ENCODE peak calls at places on chromosomes 16 and 17, in eight cellular contexts. C is PC-3; L is aorta; E is left ventricle myocardium inferior; W is CD8-positive, alpha-beta memory T cell; Y is cardiac muscle cell; K is thoracic aorta; H is transverse colon. D is an unnamed sample.

GRCh38 chr17:57582881-57583756 is 162.0 kb downstream of the CCDC182 start:
- DNase-seq in C (no peak), L (no peak), K (no peak), E (no peak), Y (no peak), W (no peak), H (no peak), D (no peak)

GRCh38 chr17:29151567-29151966 is 28.6 kb downstream of the MYO18A start:
- DNase-seq in Y (peak; percentile 84), K (no peak), H (no peak), C (peak; percentile 84), E (no peak), W (no peak), L (no peak), D (no peak)

GRCh38 chr17:14513835-14514234 is 213.0 kb downstream of the HS3ST3B1 start:
- DNase-seq in C (no peak), W (no peak), E (no peak), Y (no peak), L (no peak), H (no peak), K (no peak), D (peak; percentile 19)

GRCh38 chr17:42554250-42555121 is 1.8 kb downstream of the HSD17B1 start:
- DNase-seq in C (peak; percentile 63), K (no peak), W (peak; percentile 72), H (peak; percentile 92), L (peak; percentile 93), Y (peak; percentile 85), E (peak; percentile 92), D (peak; percentile 98)

GRCh38 chr16:81511371-81511770 is 66.8 kb downstream of the CMIP start:
- DNase-seq in E (no peak), L (peak; percentile 20), W (no peak), H (no peak), K (no peak), Y (peak; percentile 58), C (peak; percentile 94), D (no peak)

GRCh38 chr17:17391575-17392370 is 85.0 kb upstream of the MED9 start:
- DNase-seq in H (peak; percentile 42), L (no peak), K (no peak), C (peak; percentile 32), W (peak; percentile 72), Y (no peak), E (no peak), D (no peak)

GRCh38 chr16:2194166-2194834 is 2.1 kb downstream of the CASKIN1 start:
- DNase-seq in H (no peak), E (no peak), C (peak; percentile 56), L (no peak), Y (peak; percentile 27), W (no peak), K (no peak), D (no peak)

GRCh38 chr17:40095356-40095943 is 4.9 kb downstream of the NR1D1 start:
- DNase-seq in W (no peak), H (no peak), L (no peak), C (no peak), E (no peak), K (no peak), Y (no peak), D (peak; percentile 37)

GRCh38 chr17:7408341-7408740 is 696 bp downstream of the NLGN2 start:
- DNase-seq in H (no peak), K (no peak), L (no peak), W (peak; percentile 18), Y (no peak), C (no peak), E (no peak), D (no peak)

GRCh38 chr17:6862822-6863221 is 31.3 kb upstream of the TEKT1 start:
- DNase-seq in Y (no peak), W (no peak), H (no peak), E (no peak), C (no peak), L (no peak), K (no peak), D (no peak)

GRCh38 chr17:65677932-65678331 is 116.5 kb upstream of the AXIN2 start:
- DNase-seq in L (no peak), H (no peak), Y (no peak), K (no peak), E (no peak), C (peak; percentile 74), W (no peak), D (no peak)

GRCh38 chr16:919658-920631 is 50.8 kb downstream of the LMF1 start:
- DNase-seq in L (peak; percentile 63), E (peak; percentile 37), H (no peak), C (no peak), W (no peak), Y (peak; percentile 52), K (no peak), D (no peak)

GRCh38 chr17:76469991-76470739 is 2.8 kb downstream of the AANAT start:
- DNase-seq in W (no peak), Y (no peak), L (no peak), C (no peak), K (no peak), H (no peak), E (no peak), D (peak; percentile 32)

GRCh38 chr17:76472258-76472645 is 4.8 kb downstream of the AANAT start:
- DNase-seq in C (no peak), Y (no peak), W (no peak), L (no peak), K (no peak), E (no peak), H (no peak), D (no peak)

GRCh38 chr17:76473541-76473985 is 6.2 kb downstream of the AANAT start:
- DNase-seq in C (no peak), E (no peak), K (no peak), L (no peak), H (no peak), Y (no peak), W (no peak), D (peak; percentile 93)

GRCh38 chr17:76472726-76473125 is 5.3 kb downstream of the AANAT start:
- DNase-seq in H (no peak), K (no peak), C (no peak), Y (no peak), E (no peak), W (no peak), L (no peak), D (no peak)

DNA sequence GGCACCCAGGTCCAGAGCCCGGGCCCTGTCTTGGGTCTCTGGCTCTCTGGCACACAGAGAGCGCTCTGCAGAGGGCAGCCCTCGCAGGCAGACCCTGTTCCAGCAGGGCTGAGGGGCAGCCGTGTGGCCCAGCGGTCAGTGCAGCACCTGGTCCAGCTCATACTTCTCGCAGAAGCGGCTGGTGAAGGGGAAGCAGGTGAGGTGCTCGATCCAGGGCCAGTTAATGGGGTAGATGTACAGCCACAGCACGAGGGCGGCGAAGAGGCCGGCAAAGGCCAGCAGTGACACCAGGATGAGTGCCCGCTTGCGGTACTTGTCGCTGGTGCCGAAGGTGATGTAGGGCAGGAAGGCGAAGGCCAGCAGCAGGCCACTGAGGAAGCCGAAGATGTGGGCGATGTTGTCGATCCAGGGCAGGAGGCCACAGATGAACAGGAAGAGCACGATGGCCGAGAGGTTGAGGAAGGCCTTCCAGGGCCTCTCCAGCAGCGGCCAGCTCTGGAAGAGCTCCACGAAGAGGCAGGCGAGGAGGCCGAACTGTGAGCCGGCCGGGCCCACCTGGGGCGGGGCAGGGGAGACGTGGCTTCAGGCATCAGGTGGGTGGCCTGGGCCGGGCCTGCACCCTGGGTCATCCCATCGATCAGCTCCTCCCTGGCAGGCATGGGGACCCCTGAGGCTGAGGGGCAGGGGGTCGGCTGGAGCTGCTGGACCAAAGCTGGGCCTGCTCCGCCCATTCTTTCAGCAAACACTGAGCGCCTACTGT is 4.3 kb downstream of the AANAT start:
- DNase-seq in H (no peak), Y (no peak), E (no peak), L (no peak), W (no peak), C (no peak), K (no peak), D (no peak)
- H3K4me3 ChIP-seq in H (no peak overlapping the region), Y (no peak overlapping the region), E (no peak overlapping the region), L (no peak overlapping the region), W (no peak overlapping the region), C (no peak overlapping the region), K (no peak overlapping the region), D (no peak overlapping the region)

GRCh38 chr17:51289776-51290175 is 29.4 kb downstream of the UTP18 start:
- DNase-seq in C (no peak), K (no peak), E (no peak), L (no peak), Y (no peak), W (no peak), H (no peak), D (no peak)

DNA sequence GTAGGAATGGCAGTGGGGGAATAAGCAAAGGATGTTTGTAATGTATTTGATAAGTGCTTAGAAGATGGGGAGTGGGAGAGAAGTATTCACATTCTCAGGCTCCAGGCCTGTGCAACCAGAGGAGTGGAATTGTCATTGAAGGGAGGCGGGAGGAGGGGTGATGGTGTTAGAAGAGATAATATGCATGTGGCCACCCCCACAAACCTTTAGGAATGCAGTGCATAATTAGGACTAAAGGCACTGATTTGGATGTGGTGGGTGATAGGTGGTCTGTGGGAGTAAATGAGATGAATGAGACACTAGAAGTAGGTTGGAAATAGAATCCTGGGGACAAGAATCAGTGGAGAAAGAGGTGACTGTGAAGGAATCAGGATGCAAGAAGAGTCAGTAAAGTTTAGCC is 27.1 kb downstream of the UTP18 start:
- DNase-seq in E (no peak), H (no peak), L (no peak), K (no peak), Y (no peak), W (no peak), C (no peak), D (no peak)
- H3K36me3 ChIP-seq in E (peaks cover 93% of the 10 kb centered on the region), H (no peaks in the 10 kb centered on the region), L (peaks cover 5% of the 10 kb centered on the region), K (peaks cover 31% of the 10 kb centered on the region), Y (peaks cover 63% of the 10 kb centered on the region), W (peaks cover 36% of the 10 kb centered on the region), C (peaks cover 73% of the 10 kb centered on the region), D (peaks cover 19% of the 10 kb centered on the region)

GRCh38 chr16:57186630-57187507 is 740 bp downstream of the RSPRY1 start:
- DNase-seq in C (peak; percentile 16), H (peak; percentile 39), L (no peak), K (no peak), Y (peak; percentile 27), W (peak; percentile 5), E (no peak), D (peak; percentile 45)

GRCh38 chr16:57185446-57185944 is 344 bp downstream of the PSME3IP1 start:
- DNase-seq in Y (peak; percentile 68), L (peak; percentile 68), H (peak; percentile 50), K (peak; percentile 33), W (peak; percentile 43), E (peak; percentile 40), C (peak; percentile 64), D (peak; percentile 74)

GRCh38 chr16:57185945-57186629 is at the start of the genes PSME3IP1 and RSPRY1:
- DNase-seq in L (peak; percentile 99), E (peak; percentile 96), K (peak; percentile 95), C (peak; percentile 99), H (peak; percentile 98), W (peak; percentile 98), Y (peak; percentile 100), D (peak; percentile 99)

GRCh38 chr16:57188711-57189002 is 2.5 kb downstream of the RSPRY1 start:
- DNase-seq in H (no peak), K (no peak), L (no peak), C (no peak), E (no peak), Y (no peak), W (no peak), D (no peak)

GRCh38 chr16:57187508-57187854 is 1.4 kb downstream of the RSPRY1 start:
- DNase-seq in H (no peak), K (no peak), E (no peak), L (no peak), Y (peak; percentile 22), W (no peak), C (no peak), D (peak; percentile 17)
- H3K27me3 ChIP-seq in H (no peaks in the 10 kb centered on the region), K (no peaks in the 10 kb centered on the region), E (no peaks in the 10 kb centered on the region), L (no peaks in the 10 kb centered on the region), Y (no peaks in the 10 kb centered on the region), W (no peaks in the 10 kb centered on the region), C (no peaks in the 10 kb centered on the region), D (no peaks in the 10 kb centered on the region)

GRCh38 chr16:85327731-85328664 is 215.7 kb upstream of the CIBAR2 start:
- DNase-seq in K (no peak), H (no peak), L (no peak), C (no peak), E (no peak), W (no peak), Y (peak; percentile 68), D (peak; percentile 94)
- H3K4me3 ChIP-seq in K (no peak overlapping the region), H (no peak overlapping the region), L (no peak overlapping the region), C (no peak overlapping the region), E (no peak overlapping the region), W (no peak overlapping the region), Y (no peak overlapping the region), D (peak overlapping the region; percentile 29)

D was measured in H7.